ENCODE peak calls at places on chromosome 6, in nine cellular contexts. K is brain microvascular endothelial cell, D is AG09319, U is heart left ventricle, J is epithelial cell of esophagus, P is GM20000, H is lower leg skin, R is HFF-Myc, Z is sigmoid colon. I is an unnamed sample.

GRCh38 chr6:34520645-34521462 is 35.3 kb downstream of the SPDEF start:
- DNase-seq in K (no peak), D (no peak), U (peak), J (no peak), P (no peak), H (no peak), R (no peak), Z (no peak), I (peak)

GRCh38 chr6:70385931-70386330 is 27.4 kb upstream of the FAM135A start:
- DNase-seq in K (no peak), D (no peak), U (no peak), J (no peak), P (no peak), H (no peak), R (no peak), Z (no peak), I (no peak)

GRCh38 chr6:81996414-81996813 is 243.9 kb upstream of the TENT5A start:
- DNase-seq in K (peak), D (no peak), U (no peak), J (peak), P (peak), H (no peak), R (no peak), Z (no peak), I (no peak)

GRCh38 chr6:138454976-138455706 is 44.2 kb downstream of the NHSL1 start:
- DNase-seq in K (no peak), D (no peak), U (peak), J (peak), P (no peak), H (no peak), R (no peak), Z (no peak), I (peak)

GRCh38 chr6:98039876-98040605 is 757.0 kb upstream of the MMS22L start:
- DNase-seq in K (no peak), D (no peak), U (no peak), J (peak), P (no peak), H (no peak), R (no peak), Z (no peak), I (no peak)

GRCh38 chr6:15184441-15184861 is 61.4 kb upstream of the JARID2 start:
- DNase-seq in K (no peak), D (no peak), U (no peak), J (peak), P (peak), H (no peak), R (no peak), Z (no peak), I (no peak)

GRCh38 chr6:70411948-70412796 is 1.1 kb upstream of the FAM135A start:
- DNase-seq in K (no peak), D (no peak), U (no peak), J (no peak), P (no peak), H (no peak), R (no peak), Z (no peak), I (no peak)

GRCh38 chr6:94478178-94479140 is 1059.1 kb upstream of the EPHA7 start:
- DNase-seq in K (no peak), D (no peak), U (no peak), J (no peak), P (no peak), H (no peak), R (no peak), Z (no peak), I (no peak)

GRCh38 chr6:16102208-16102607 is 26.7 kb upstream of the MYLIP start:
- DNase-seq in K (no peak), D (no peak), U (no peak), J (no peak), P (no peak), H (no peak), R (no peak), Z (no peak), I (no peak)

GRCh38 chr6:36759177-36759757 is 61.6 kb downstream of the RAB44 start:
- DNase-seq in K (peak), D (no peak), U (peak), J (peak), P (peak), H (peak), R (no peak), Z (peak), I (peak)

GRCh38 chr6:1110935-1111334 is 201.0 kb upstream of the FOXQ1 start:
- DNase-seq in K (no peak), D (no peak), U (no peak), J (peak), P (no peak), H (peak), R (no peak), Z (no peak), I (no peak)

GRCh38 chr6:153436346-153436745 is 305.3 kb upstream of the RGS17 start:
- DNase-seq in K (no peak), D (no peak), U (no peak), J (peak), P (no peak), H (no peak), R (no peak), Z (no peak), I (no peak)

GRCh38 chr6:34616230-34616591 is 60.1 kb upstream of the SPDEF start:
- DNase-seq in K (no peak), D (no peak), U (no peak), J (no peak), P (no peak), H (no peak), R (no peak), Z (no peak), I (no peak)

GRCh38 chr6:2035046-2035445 is 210.4 kb downstream of the GMDS start:
- DNase-seq in K (no peak), D (no peak), U (no peak), J (no peak), P (no peak), H (no peak), R (no peak), Z (no peak), I (no peak)

GRCh38 chr6:15132854-15133670 is 112.8 kb upstream of the JARID2 start:
- DNase-seq in K (peak), D (no peak), U (no peak), J (peak), P (no peak), H (no peak), R (no peak), Z (peak), I (no peak)

GRCh38 chr6:30500421-30501069 is 11.2 kb downstream of the HLA-E start:
- DNase-seq in K (peak), D (no peak), U (peak), J (peak), P (no peak), H (no peak), R (no peak), Z (no peak), I (no peak)

GRCh38 chr6:106103728-106104109 is 17.6 kb downstream of the PRDM1 start:
- DNase-seq in K (no peak), D (no peak), U (no peak), J (peak), P (no peak), H (no peak), R (no peak), Z (no peak), I (no peak)

GRCh38 chr6:14910692-14911547 is 334.9 kb upstream of the JARID2 start:
- DNase-seq in K (no peak), D (no peak), U (peak), J (no peak), P (peak), H (peak), R (no peak), Z (peak), I (peak)

GRCh38 chr6:170363255-170363654 is 56.7 kb downstream of the FAM120B start:
- DNase-seq in K (no peak), D (no peak), U (no peak), J (no peak), P (no peak), H (no peak), R (no peak), Z (no peak), I (no peak)

GRCh38 chr6:35438378-35438777 is 13.8 kb upstream of the FANCE start:
- DNase-seq in K (no peak), D (no peak), U (no peak), J (no peak), P (no peak), H (no peak), R (no peak), Z (no peak), I (no peak)

GRCh38 chr6:28353356-28353755 is 3.6 kb downstream of the ZKSCAN3 start:
- DNase-seq in K (no peak), D (no peak), U (no peak), J (no peak), P (no peak), H (no peak), R (no peak), Z (no peak), I (no peak)

GRCh38 chr6:142242269-142242668 is 59.5 kb upstream of the ADGRG6 start:
- DNase-seq in K (peak), D (no peak), U (no peak), J (no peak), P (no peak), H (no peak), R (no peak), Z (no peak), I (no peak)

GRCh38 chr6:49939993-49940498 is 23.9 kb downstream of the DEFB114 start:
- DNase-seq in K (no peak), D (no peak), U (no peak), J (no peak), P (no peak), H (no peak), R (no peak), Z (no peak), I (no peak)

GRCh38 chr6:56891754-56892153 is 63.2 kb upstream of the BEND6 start:
- DNase-seq in K (no peak), D (no peak), U (no peak), J (no peak), P (peak), H (no peak), R (no peak), Z (no peak), I (no peak)

GRCh38 chr6:134674562-134674961 is 275.3 kb downstream of the ALDH8A1 start:
- DNase-seq in K (no peak), D (no peak), U (no peak), J (no peak), P (no peak), H (no peak), R (no peak), Z (no peak), I (no peak)

GRCh38 chr6:105280033-105280432 is 100.2 kb upstream of the POPDC3 start:
- DNase-seq in K (no peak), D (no peak), U (no peak), J (no peak), P (no peak), H (no peak), R (no peak), Z (no peak), I (peak)

GRCh38 chr6:170114956-170115855 is 175.7 kb downstream of the DLL1 start:
- DNase-seq in K (no peak), D (no peak), U (peak), J (no peak), P (no peak), H (peak), R (no peak), Z (peak), I (peak)

GRCh38 chr6:163349001-163349680 is 65.4 kb upstream of the QKI start:
- DNase-seq in K (no peak), D (no peak), U (no peak), J (no peak), P (no peak), H (no peak), R (no peak), Z (peak), I (no peak)

GRCh38 chr6:42368156-42368555 is 83.6 kb downstream of the TRERF1 start:
- DNase-seq in K (no peak), D (no peak), U (no peak), J (no peak), P (peak), H (peak), R (no peak), Z (no peak), I (no peak)

GRCh38 chr6:135183532-135184440 is 2.7 kb downstream of the MYB start:
- DNase-seq in K (peak), D (no peak), U (no peak), J (peak), P (peak), H (no peak), R (no peak), Z (no peak), I (peak)

GRCh38 chr6:36315921-36316320 is 20.8 kb downstream of the BNIP5 start:
- DNase-seq in K (no peak), D (no peak), U (no peak), J (no peak), P (no peak), H (no peak), R (no peak), Z (no peak), I (no peak)

GRCh38 chr6:33905081-33905609 is 101.3 kb upstream of the MLN start:
- DNase-seq in K (no peak), D (no peak), U (no peak), J (no peak), P (no peak), H (no peak), R (no peak), Z (no peak), I (peak)

GRCh38 chr6:132456700-132457143 is 55.4 kb upstream of the MOXD1 start:
- DNase-seq in K (no peak), D (no peak), U (peak), J (no peak), P (peak), H (no peak), R (no peak), Z (peak), I (peak)

GRCh38 chr6:1702580-1703051 is 92.9 kb downstream of the FOXC1 start:
- DNase-seq in K (no peak), D (no peak), U (no peak), J (no peak), P (no peak), H (no peak), R (no peak), Z (no peak), I (no peak)

GRCh38 chr6:121222656-121223055 is 111.6 kb downstream of the TBC1D32 start:
- DNase-seq in K (peak), D (peak), U (no peak), J (peak), P (no peak), H (no peak), R (no peak), Z (no peak), I (no peak)

GRCh38 chr6:12026120-12026519 is 14.0 kb downstream of the HIVEP1 start:
- DNase-seq in K (no peak), D (no peak), U (no peak), J (no peak), P (no peak), H (no peak), R (no peak), Z (no peak), I (no peak)

GRCh38 chr6:144661101-144661806 is 376.1 kb downstream of the UTRN start:
- DNase-seq in K (no peak), D (peak), U (no peak), J (peak), P (no peak), H (no peak), R (no peak), Z (no peak), I (no peak)

GRCh38 chr6:144664281-144664680 is 379.1 kb downstream of the UTRN start:
- DNase-seq in K (no peak), D (no peak), U (no peak), J (no peak), P (no peak), H (no peak), R (no peak), Z (no peak), I (no peak)

GRCh38 chr6:144667517-144667916 is 382.4 kb downstream of the UTRN start:
- DNase-seq in K (no peak), D (no peak), U (no peak), J (no peak), P (no peak), H (no peak), R (no peak), Z (no peak), I (no peak)

GRCh38 chr6:144662812-144663211 is 377.7 kb downstream of the UTRN start:
- DNase-seq in K (no peak), D (no peak), U (no peak), J (peak), P (no peak), H (no peak), R (no peak), Z (no peak), I (no peak)

DNA sequence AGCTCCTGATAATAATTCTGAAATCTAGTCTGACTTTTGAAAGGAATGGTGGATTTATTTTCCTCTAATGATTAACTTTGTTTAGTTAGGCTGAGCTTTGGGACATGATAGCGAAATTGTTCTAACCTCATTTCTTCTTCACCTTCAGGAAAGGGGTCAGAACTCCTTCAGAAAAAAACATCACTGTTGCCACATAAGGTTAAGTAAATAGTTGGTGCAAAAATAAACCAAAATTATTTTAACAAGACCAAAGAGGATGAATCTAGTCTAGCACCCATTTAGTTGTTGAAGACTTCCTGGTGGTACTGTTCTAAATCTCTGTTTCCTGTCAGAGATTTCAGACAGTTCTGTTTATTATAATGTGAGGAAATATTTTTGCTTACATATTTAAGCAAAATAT is 379.8 kb downstream of the UTRN start:
- DNase-seq in K (no peak), D (no peak), U (no peak), J (no peak), P (no peak), H (no peak), R (no peak), Z (no peak), I (no peak)
- TF ChIP-seq CTCF in K (no peak), D (no peak), U (no peak), J (no peak), P (no peak), H (no peak), R (no peak), Z (no peak), I (no peak)

DNA sequence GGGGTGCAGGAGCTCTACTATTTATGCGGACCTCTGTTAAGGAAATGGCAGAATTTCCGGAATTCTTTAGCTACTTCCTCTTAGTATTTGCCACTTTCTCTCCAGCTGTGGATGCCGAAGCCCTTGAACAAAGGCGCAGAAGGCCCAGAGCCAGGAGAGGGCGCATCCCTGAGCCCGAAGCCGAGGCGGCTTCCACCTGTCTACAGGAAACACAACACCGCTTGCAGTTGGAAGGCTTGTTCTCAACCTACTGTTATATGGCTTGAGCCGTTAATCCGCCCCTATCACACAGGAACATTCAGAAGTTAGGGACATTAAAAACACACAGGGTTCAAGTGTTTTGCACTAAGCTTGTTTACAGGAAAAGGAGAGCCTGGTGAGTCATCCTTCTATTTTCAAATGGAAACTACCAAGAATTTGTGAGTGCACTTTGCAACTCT is 417.1 kb downstream of the BCKDHB start:
- DNase-seq in K (no peak), D (no peak), U (peak), J (peak), P (no peak), H (peak), R (no peak), Z (no peak), I (peak)
- TF ChIP-seq CTCF in K (peak), D (peak), U (no peak), J (peak), P (no peak), H (no peak), R (no peak), Z (no peak), I (no peak)

GRCh38 chr6:159715168-159715567 is 12.1 kb upstream of the WTAP start:
- DNase-seq in K (no peak), D (no peak), U (no peak), J (no peak), P (no peak), H (no peak), R (no peak), Z (no peak), I (no peak)
- TF ChIP-seq CTCF in K (no peak), D (no peak), U (no peak), J (no peak), P (no peak), H (no peak), R (no peak), Z (no peak), I (no peak)

DNA sequence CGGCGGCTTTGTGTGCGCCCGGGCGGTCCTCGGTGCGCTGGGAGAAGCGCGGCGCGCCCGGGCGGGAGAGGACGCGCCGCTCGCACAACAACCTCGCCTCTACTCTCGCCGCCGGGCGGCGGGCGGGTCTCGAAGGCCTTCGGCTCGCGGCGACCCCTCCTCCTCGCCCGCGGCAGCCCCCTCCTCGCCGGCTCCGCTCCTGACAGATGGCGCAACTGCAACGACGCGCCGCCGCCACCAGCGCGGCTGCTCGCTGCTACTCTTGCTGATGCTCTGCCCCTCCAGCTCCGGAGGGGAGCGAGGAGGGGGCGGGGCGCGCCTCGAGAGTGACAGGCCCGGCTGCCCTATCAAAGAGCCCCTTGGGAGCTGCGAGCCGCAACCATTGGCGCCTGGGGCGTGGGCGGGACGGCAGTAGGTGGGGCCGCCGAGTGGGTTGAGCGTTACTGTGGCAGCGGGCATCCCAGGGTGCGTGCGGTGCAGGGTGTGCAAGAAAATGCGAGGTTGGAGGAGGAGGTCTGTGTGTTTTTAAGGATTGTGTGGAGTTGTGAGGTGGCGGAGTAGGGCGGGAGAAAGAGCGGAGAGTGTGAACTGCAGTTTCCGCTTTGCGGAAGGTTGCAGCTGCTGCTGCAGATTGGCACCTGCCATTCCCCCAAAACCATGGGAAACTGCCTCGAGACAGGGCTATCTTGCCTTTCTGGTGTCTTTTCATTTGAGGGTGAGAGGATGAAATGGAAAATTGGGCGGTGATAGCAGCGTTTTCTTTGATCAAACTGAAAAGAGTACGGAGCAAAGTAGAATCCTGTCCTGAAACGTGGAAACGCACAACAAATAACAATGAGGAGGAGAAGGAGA is at the start of gene FYN:
- DNase-seq in K (peak), D (peak), U (peak), J (peak), P (peak), H (peak), R (peak), Z (peak), I (peak)
- TF ChIP-seq CTCF in K (peak), D (peak), U (peak), J (peak), P (peak), H (no peak), R (no peak), Z (peak), I (peak)

GRCh38 chr6:53178837-53179432 is 30.3 kb upstream of the GCM1 start:
- DNase-seq in K (no peak), D (no peak), U (no peak), J (no peak), P (no peak), H (no peak), R (no peak), Z (no peak), I (no peak)
- TF ChIP-seq CTCF in K (no peak), D (no peak), U (no peak), J (no peak), P (peak), H (no peak), R (no peak), Z (no peak), I (no peak)

GRCh38 chr6:68634503-68635411 is at the start of gene ADGRB3:
- DNase-seq in K (peak), D (no peak), U (peak), J (peak), P (peak), H (peak), R (no peak), Z (peak), I (peak)
- TF ChIP-seq CTCF in K (peak), D (no peak), U (no peak), J (no peak), P (no peak), H (no peak), R (no peak), Z (no peak), I (no peak)

GRCh38 chr6:162245831-162246230 is 481.7 kb downstream of the PRKN start:
- DNase-seq in K (no peak), D (no peak), U (no peak), J (no peak), P (no peak), H (no peak), R (no peak), Z (no peak), I (no peak)

GRCh38 chr6:162239330-162239729 is 488.2 kb downstream of the PRKN start:
- DNase-seq in K (no peak), D (no peak), U (no peak), J (no peak), P (no peak), H (no peak), R (no peak), Z (no peak), I (no peak)

GRCh38 chr6:162238675-162239074 is 488.9 kb downstream of the PRKN start:
- DNase-seq in K (no peak), D (no peak), U (no peak), J (no peak), P (no peak), H (no peak), R (no peak), Z (no peak), I (no peak)

GRCh38 chr6:162244031-162244430 is 483.5 kb downstream of the PRKN start:
- DNase-seq in K (no peak), D (no peak), U (no peak), J (no peak), P (no peak), H (no peak), R (no peak), Z (no peak), I (no peak)
- TF ChIP-seq CTCF in K (no peak), D (no peak), U (no peak), J (no peak), P (no peak), H (no peak), R (no peak), Z (no peak), I (no peak)